ENCODE peak calls at places on chromosomes 2 and 18, in six cellular contexts. B is body of pancreas, C is DND-41, D is lower lobe of right lung, R is GM12865, P is mesothelial cell of epicardium. W is an unnamed sample.

GRCh38 chr2:202703091-202703490 is 68.3 kb downstream of the FAM117B start:
- DNase-seq in D (no peak), B (no peak), R (no peak), C (no peak), P (no peak), W (no peak)

GRCh38 chr2:2271471-2271941 is 59.6 kb downstream of the MYT1L start:
- DNase-seq in D (no peak), B (peak; percentile 38), P (no peak), R (no peak), C (no peak), W (no peak)

GRCh38 chr2:70892750-70893149 is 43.0 kb upstream of the ATP6V1B1 start:
- DNase-seq in B (no peak), P (no peak), R (no peak), C (no peak), D (no peak), W (no peak)

GRCh38 chr2:144479659-144480058 is 40.3 kb downstream of the ZEB2 start:
- DNase-seq in D (no peak), R (peak; percentile 16), C (no peak), B (no peak), P (no peak), W (no peak)

GRCh38 chr18:22666411-22666940 is 248.8 kb upstream of the CTAGE1 start:
- DNase-seq in P (no peak), B (no peak), R (no peak), D (no peak), C (no peak), W (no peak)

GRCh38 chr2:100754951-100755350 is 65.0 kb upstream of the NPAS2 start:
- DNase-seq in C (no peak), D (no peak), P (no peak), R (no peak), B (no peak), W (no peak)

GRCh38 chr2:227370791-227371312 is 8.3 kb downstream of the TM4SF20 start:
- DNase-seq in C (no peak), D (no peak), R (no peak), P (no peak), B (no peak), W (no peak)

GRCh38 chr2:26619649-26620605 is 21.2 kb downstream of the CIB4 start:
- DNase-seq in R (no peak), B (no peak), D (no peak), C (no peak), P (no peak), W (no peak)

GRCh38 chr18:12309683-12310198 is 1.7 kb downstream of the TUBB6 start:
- DNase-seq in C (no peak), R (peak; percentile 60), P (no peak), B (no peak), D (no peak), W (no peak)

GRCh38 chr2:69358914-69359313 is 28.1 kb downstream of the GFPT1 start:
- DNase-seq in R (no peak), P (no peak), D (no peak), B (no peak), C (no peak), W (no peak)

GRCh38 chr2:46032161-46032813 is 264.9 kb upstream of the EPAS1 start:
- DNase-seq in P (no peak), R (no peak), B (no peak), D (no peak), C (no peak), W (no peak)

GRCh38 chr2:6470518-6470917 is 395.2 kb downstream of the CMPK2 start:
- DNase-seq in P (no peak), D (no peak), B (no peak), C (no peak), R (no peak), W (no peak)

GRCh38 chr2:105518897-105519296 is 120.0 kb upstream of the FHL2 start:
- DNase-seq in C (no peak), R (no peak), B (no peak), P (no peak), D (no peak), W (no peak)

GRCh38 chr2:232976176-232976575 is 36.9 kb downstream of the NGEF start:
- DNase-seq in P (no peak), B (no peak), C (no peak), D (no peak), R (no peak), W (no peak)

GRCh38 chr2:171522804-171523338 is 597 bp downstream of the CYBRD1 start:
- DNase-seq in P (peak; percentile 42), C (peak; percentile 24), R (peak; percentile 63), D (peak; percentile 56), B (no peak), W (peak; percentile 29)

GRCh38 chr2:241285596-241285995 is 29.9 kb downstream of the HDLBP start:
- DNase-seq in B (no peak), C (no peak), R (no peak), D (no peak), P (no peak), W (no peak)

GRCh38 chr18:67672142-67672541 is 155.6 kb upstream of the DSEL start:
- DNase-seq in C (no peak), P (no peak), R (no peak), D (no peak), B (no peak), W (no peak)

GRCh38 chr18:40583671-40584070 is 1371.4 kb upstream of the PIK3C3 start:
- DNase-seq in P (no peak), B (no peak), R (no peak), D (peak; percentile 13), C (no peak), W (no peak)

GRCh38 chr18:40577255-40577654 is 1377.8 kb upstream of the PIK3C3 start:
- DNase-seq in P (no peak), R (no peak), C (no peak), B (no peak), D (no peak), W (no peak)

DNA sequence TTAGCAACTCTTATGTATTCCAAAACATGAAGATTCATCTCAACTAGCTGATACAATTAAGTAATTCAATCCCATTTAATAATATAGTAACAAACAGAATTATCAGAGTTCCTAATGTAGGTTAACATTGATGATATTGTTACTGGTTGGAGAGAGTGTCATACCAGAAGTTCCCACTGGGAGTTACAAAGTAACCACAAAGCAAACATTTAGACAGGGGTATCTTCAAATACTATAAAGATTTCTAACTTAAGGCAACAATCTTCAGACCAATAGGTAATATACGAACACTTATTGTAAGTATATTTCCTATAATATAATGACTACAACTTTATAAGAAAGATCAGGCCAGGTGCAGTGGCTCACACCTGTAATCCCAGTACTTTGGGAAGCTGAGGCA is 1372.9 kb upstream of the PIK3C3 start:
- DNase-seq in P (no peak), C (no peak), B (no peak), D (no peak), R (no peak), W (no peak)
- TF ChIP-seq CTCF in P (peak; percentile 26), C (no peak), B (no peak), D (no peak), R (no peak), W (no peak)

DNA sequence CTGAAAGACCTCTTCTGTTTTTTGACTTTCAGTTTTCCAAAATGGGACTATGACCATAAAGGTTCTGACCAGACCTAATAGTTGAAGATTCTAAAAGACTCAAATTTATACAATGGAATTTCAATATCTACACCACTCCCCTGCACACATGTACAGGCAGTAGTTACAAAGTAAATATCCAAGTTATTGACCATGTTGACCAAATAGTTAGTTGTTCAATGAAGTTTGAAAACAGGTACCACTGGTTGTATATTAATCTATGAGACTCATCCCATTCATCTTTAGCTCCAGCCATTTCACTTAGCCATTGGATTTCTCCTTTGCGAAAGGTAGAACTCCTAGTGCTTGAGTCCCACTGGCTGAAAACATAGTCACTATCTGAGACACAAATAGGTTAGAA is 277.4 kb downstream of the SETBP1 start:
- DNase-seq in P (no peak), R (no peak), D (no peak), B (no peak), C (no peak), W (no peak)
- TF ChIP-seq CTCF in P (no peak), R (no peak), D (no peak), B (no peak), C (no peak), W (no peak)

GRCh38 chr2:9297156-9297555 is 90.5 kb downstream of the ASAP2 start:
- DNase-seq in D (no peak), P (no peak), R (no peak), C (no peak), B (no peak), W (no peak)
- TF ChIP-seq CTCF in D (no peak), P (no peak), R (no peak), C (no peak), B (no peak), W (no peak)

GRCh38 chr18:34729740-34730338 is 19.7 kb downstream of the DTNA start:
- DNase-seq in B (no peak), P (no peak), C (no peak), D (no peak), R (no peak), W (no peak)

GRCh38 chr18:34729264-34729663 is 19.2 kb downstream of the DTNA start:
- DNase-seq in R (peak; percentile 45), D (no peak), P (no peak), C (no peak), B (no peak), W (peak; percentile 9)

GRCh38 chr18:34723143-34723542 is 13.0 kb downstream of the DTNA start:
- DNase-seq in C (no peak), D (no peak), P (no peak), B (no peak), R (no peak), W (no peak)

GRCh38 chr18:34730774-34731173 is 20.7 kb downstream of the DTNA start:
- DNase-seq in B (no peak), C (no peak), P (no peak), R (no peak), D (no peak), W (no peak)

GRCh38 chr18:34726286-34727004 is 16.3 kb downstream of the DTNA start:
- DNase-seq in R (no peak), P (no peak), D (no peak), C (no peak), B (no peak), W (no peak)
- TF ChIP-seq CTCF in R (no peak), P (no peak), D (no peak), C (no peak), B (no peak), W (no peak)

DNA sequence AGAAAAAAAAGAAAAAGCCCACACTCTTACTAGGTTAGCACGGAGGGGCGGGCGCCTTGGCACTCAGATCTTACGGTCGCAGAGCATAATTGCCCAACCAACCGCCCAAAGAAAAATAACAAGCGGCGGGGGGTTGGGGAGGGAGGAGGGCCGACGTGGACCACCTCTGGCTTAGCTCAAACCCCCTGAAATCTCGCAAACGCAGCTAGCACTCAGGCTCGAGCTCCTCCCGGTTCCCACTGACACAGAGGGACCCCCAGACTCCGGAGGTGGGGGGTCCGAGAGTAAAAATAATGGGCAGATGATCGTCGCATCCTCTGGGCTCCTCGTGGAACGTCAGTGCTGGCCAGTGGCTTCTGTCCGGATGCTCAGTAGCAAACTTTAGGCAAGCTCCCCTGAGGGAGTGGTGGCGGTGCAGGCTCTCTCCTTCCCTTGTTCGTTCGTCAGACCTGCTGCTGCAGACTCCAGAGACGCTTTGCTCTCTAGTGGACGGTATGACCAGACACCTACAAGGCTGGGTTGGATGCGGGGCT is 12.0 kb downstream of the CATIP start:
- DNase-seq in D (peak; percentile 73), P (no peak), C (no peak), R (no peak), B (no peak), W (no peak)
- TF ChIP-seq CTCF in D (no peak), P (no peak), C (no peak), R (no peak), B (no peak), W (no peak)

GRCh38 chr2:135258193-135258592 is 206.1 kb downstream of the RAB3GAP1 start:
- DNase-seq in P (no peak), D (no peak), B (no peak), C (peak; percentile 26), R (no peak), W (peak; percentile 17)
- TF ChIP-seq CTCF in P (no peak), D (no peak), B (no peak), C (peak; percentile 46), R (no peak), W (peak; percentile 10)